ENCODE peak calls at places on chromosome 11, in eight cellular contexts. One of them, this sample, is unnamed.

GRCh38 chr11:100789500-100789899 is 102.4 kb downstream of the ARHGAP42 start:
- DNase-seq in HCT116: no peak
- DNase-seq in pancreas: no peak
- DNase-seq in IMR-90: peak; percentile 11
- DNase-seq in mammary epithelial cell: no peak
- DNase-seq in CD8-positive, alpha-beta T cell: no peak
- DNase-seq in stomach: no peak
- DNase-seq in heart right ventricle: peak; percentile 25
- DNase-seq in this sample: no peak

GRCh38 chr11:66866420-66867010 is 9.7 kb downstream of the LRFN4 start:
- DNase-seq in HCT116: no peak
- DNase-seq in pancreas: no peak
- DNase-seq in IMR-90: no peak
- DNase-seq in mammary epithelial cell: no peak
- DNase-seq in CD8-positive, alpha-beta T cell: no peak
- DNase-seq in stomach: no peak
- DNase-seq in heart right ventricle: no peak
- DNase-seq in this sample: no peak

GRCh38 chr11:124724854-124725718 is 14.7 kb upstream of the NRGN start:
- DNase-seq in HCT116: no peak
- DNase-seq in pancreas: no peak
- DNase-seq in IMR-90: no peak
- DNase-seq in mammary epithelial cell: no peak
- DNase-seq in CD8-positive, alpha-beta T cell: no peak
- DNase-seq in stomach: no peak
- DNase-seq in heart right ventricle: peak; percentile 33
- DNase-seq in this sample: peak; percentile 55

GRCh38 chr11:113272927-113273615 is 41.3 kb upstream of the TTC12 start:
- DNase-seq in HCT116: no peak
- DNase-seq in pancreas: peak; percentile 69
- DNase-seq in IMR-90: no peak
- DNase-seq in mammary epithelial cell: no peak
- DNase-seq in CD8-positive, alpha-beta T cell: no peak
- DNase-seq in stomach: no peak
- DNase-seq in heart right ventricle: no peak
- DNase-seq in this sample: no peak

GRCh38 chr11:86247608-86248007 is 3.1 kb downstream of the EED start:
- DNase-seq in HCT116: no peak
- DNase-seq in pancreas: no peak
- DNase-seq in IMR-90: no peak
- DNase-seq in mammary epithelial cell: peak; percentile 41
- DNase-seq in CD8-positive, alpha-beta T cell: no peak
- DNase-seq in stomach: no peak
- DNase-seq in heart right ventricle: no peak
- DNase-seq in this sample: no peak

GRCh38 chr11:46298699-46299424 is 21.4 kb downstream of the CREB3L1 start:
- DNase-seq in HCT116: no peak
- DNase-seq in pancreas: no peak
- DNase-seq in IMR-90: peak; percentile 93
- DNase-seq in mammary epithelial cell: peak; percentile 68
- DNase-seq in CD8-positive, alpha-beta T cell: no peak
- DNase-seq in stomach: no peak
- DNase-seq in heart right ventricle: no peak
- DNase-seq in this sample: no peak

GRCh38 chr11:19071255-19071654 is 10.7 kb upstream of the MRGPRX2 start:
- DNase-seq in HCT116: peak; percentile 77
- DNase-seq in pancreas: peak; percentile 76
- DNase-seq in IMR-90: peak; percentile 82
- DNase-seq in mammary epithelial cell: peak; percentile 77
- DNase-seq in CD8-positive, alpha-beta T cell: peak; percentile 50
- DNase-seq in stomach: peak; percentile 72
- DNase-seq in heart right ventricle: peak; percentile 59
- DNase-seq in this sample: peak; percentile 78

GRCh38 chr11:32891657-32892354 is 805 bp upstream of the QSER1 start:
- DNase-seq in HCT116: no peak
- DNase-seq in pancreas: no peak
- DNase-seq in IMR-90: no peak
- DNase-seq in mammary epithelial cell: peak; percentile 28
- DNase-seq in CD8-positive, alpha-beta T cell: no peak
- DNase-seq in stomach: no peak
- DNase-seq in heart right ventricle: no peak
- DNase-seq in this sample: no peak

GRCh38 chr11:44718057-44718456 is 8.7 kb upstream of the TSPAN18 start:
- DNase-seq in HCT116: no peak
- DNase-seq in pancreas: no peak
- DNase-seq in IMR-90: no peak
- DNase-seq in mammary epithelial cell: no peak
- DNase-seq in CD8-positive, alpha-beta T cell: no peak
- DNase-seq in stomach: no peak
- DNase-seq in heart right ventricle: no peak
- DNase-seq in this sample: no peak

GRCh38 chr11:69826773-69827172 is 7.6 kb upstream of the FGF3 start:
- DNase-seq in HCT116: no peak
- DNase-seq in pancreas: no peak
- DNase-seq in IMR-90: no peak
- DNase-seq in mammary epithelial cell: no peak
- DNase-seq in CD8-positive, alpha-beta T cell: no peak
- DNase-seq in stomach: no peak
- DNase-seq in heart right ventricle: no peak
- DNase-seq in this sample: no peak

GRCh38 chr11:86292912-86293606 is 9.0 kb upstream of the HIKESHI start:
- DNase-seq in HCT116: no peak
- DNase-seq in pancreas: no peak
- DNase-seq in IMR-90: no peak
- DNase-seq in mammary epithelial cell: no peak
- DNase-seq in CD8-positive, alpha-beta T cell: no peak
- DNase-seq in stomach: no peak
- DNase-seq in heart right ventricle: no peak
- DNase-seq in this sample: no peak

GRCh38 chr11:790721-791564 is 1.1 kb upstream of the CEND1 start:
- DNase-seq in HCT116: no peak
- DNase-seq in pancreas: peak; percentile 79
- DNase-seq in IMR-90: no peak
- DNase-seq in mammary epithelial cell: no peak
- DNase-seq in CD8-positive, alpha-beta T cell: no peak
- DNase-seq in stomach: no peak
- DNase-seq in heart right ventricle: peak; percentile 13
- DNase-seq in this sample: no peak

GRCh38 chr11:10885703-10886363 is 28.0 kb upstream of the ZBED5 start:
- DNase-seq in HCT116: no peak
- DNase-seq in pancreas: no peak
- DNase-seq in IMR-90: peak; percentile 90
- DNase-seq in mammary epithelial cell: no peak
- DNase-seq in CD8-positive, alpha-beta T cell: no peak
- DNase-seq in stomach: no peak
- DNase-seq in heart right ventricle: no peak
- DNase-seq in this sample: no peak

GRCh38 chr11:73598719-73599379 is 937 bp upstream of the FAM168A start:
- DNase-seq in HCT116: no peak
- DNase-seq in pancreas: no peak
- DNase-seq in IMR-90: no peak
- DNase-seq in mammary epithelial cell: no peak
- DNase-seq in CD8-positive, alpha-beta T cell: no peak
- DNase-seq in stomach: no peak
- DNase-seq in heart right ventricle: no peak
- DNase-seq in this sample: no peak

DNA sequence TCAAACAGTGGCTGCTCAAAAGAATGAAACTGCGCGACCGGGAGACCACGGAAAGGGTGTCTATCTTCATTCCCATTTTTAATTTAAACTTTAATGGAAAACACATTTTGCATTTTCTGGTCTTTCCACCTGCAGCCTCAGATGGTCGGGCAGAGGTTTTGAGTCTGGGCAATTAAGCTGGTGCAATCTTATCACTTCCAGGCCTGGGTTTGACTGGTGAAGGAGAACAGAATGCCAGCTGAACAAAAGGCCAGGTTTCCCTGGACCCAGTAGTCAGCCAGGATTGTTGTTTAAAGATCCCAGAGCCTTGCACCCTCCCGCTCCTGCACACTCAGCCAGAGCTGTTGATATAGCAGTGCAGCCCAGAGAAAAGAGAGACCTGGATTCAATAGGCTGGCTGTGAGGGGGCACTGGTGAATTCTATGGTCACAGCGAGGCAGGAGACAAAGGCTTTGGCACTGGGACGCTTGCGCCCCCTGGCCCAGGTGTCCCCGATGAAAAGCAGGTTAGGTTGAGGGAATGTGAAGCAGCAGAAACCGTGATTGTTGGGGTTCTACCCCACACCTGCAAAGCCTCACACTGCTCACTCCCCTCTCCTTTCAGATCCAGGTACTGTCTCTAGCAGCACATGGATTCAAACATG is 83.6 kb downstream of the FLI1 start:
- DNase-seq in HCT116: no peak
- DNase-seq in pancreas: no peak
- DNase-seq in IMR-90: no peak
- DNase-seq in mammary epithelial cell: no peak
- DNase-seq in CD8-positive, alpha-beta T cell: no peak
- DNase-seq in stomach: no peak
- DNase-seq in heart right ventricle: no peak
- DNase-seq in this sample: no peak
- H3K4me3 ChIP-seq in HCT116: no peak overlapping the region
- H3K4me3 ChIP-seq in pancreas: no peak overlapping the region
- H3K4me3 ChIP-seq in IMR-90: no peak overlapping the region
- H3K4me3 ChIP-seq in mammary epithelial cell: no peak overlapping the region
- H3K4me3 ChIP-seq in CD8-positive, alpha-beta T cell: no peak overlapping the region
- H3K4me3 ChIP-seq in stomach: no peak overlapping the region
- H3K4me3 ChIP-seq in heart right ventricle: no peak overlapping the region
- H3K4me3 ChIP-seq in this sample: no peak overlapping the region

GRCh38 chr11:117606211-117606610 is 190.8 kb downstream of the DSCAML1 start:
- DNase-seq in HCT116: no peak
- DNase-seq in pancreas: no peak
- DNase-seq in IMR-90: no peak
- DNase-seq in mammary epithelial cell: no peak
- DNase-seq in CD8-positive, alpha-beta T cell: no peak
- DNase-seq in stomach: no peak
- DNase-seq in heart right ventricle: no peak
- DNase-seq in this sample: no peak
- TF ChIP-seq CTCF in HCT116: no peak
- TF ChIP-seq CTCF in pancreas: no peak
- TF ChIP-seq CTCF in IMR-90: no peak
- TF ChIP-seq CTCF in mammary epithelial cell: no peak
- TF ChIP-seq CTCF in CD8-positive, alpha-beta T cell: no peak
- TF ChIP-seq CTCF in stomach: no peak
- TF ChIP-seq CTCF in heart right ventricle: no peak
- TF ChIP-seq CTCF in this sample: no peak

GRCh38 chr11:1992111-1992510 is 5.5 kb downstream of the H19 start:
- DNase-seq in HCT116: no peak
- DNase-seq in pancreas: peak; percentile 35
- DNase-seq in IMR-90: no peak
- DNase-seq in mammary epithelial cell: no peak
- DNase-seq in CD8-positive, alpha-beta T cell: no peak
- DNase-seq in stomach: no peak
- DNase-seq in heart right ventricle: no peak
- DNase-seq in this sample: no peak

GRCh38 chr11:1987024-1987423 is 10.6 kb downstream of the H19 start:
- DNase-seq in HCT116: no peak
- DNase-seq in pancreas: no peak
- DNase-seq in IMR-90: no peak
- DNase-seq in mammary epithelial cell: no peak
- DNase-seq in CD8-positive, alpha-beta T cell: no peak
- DNase-seq in stomach: no peak
- DNase-seq in heart right ventricle: no peak
- DNase-seq in this sample: no peak

GRCh38 chr11:1990872-1991578 is 6.6 kb downstream of the H19 start:
- DNase-seq in HCT116: no peak
- DNase-seq in pancreas: no peak
- DNase-seq in IMR-90: no peak
- DNase-seq in mammary epithelial cell: no peak
- DNase-seq in CD8-positive, alpha-beta T cell: no peak
- DNase-seq in stomach: no peak
- DNase-seq in heart right ventricle: no peak
- DNase-seq in this sample: no peak

GRCh38 chr11:1988174-1988573 is 9.5 kb downstream of the H19 start:
- DNase-seq in HCT116: no peak
- DNase-seq in pancreas: no peak
- DNase-seq in IMR-90: no peak
- DNase-seq in mammary epithelial cell: no peak
- DNase-seq in CD8-positive, alpha-beta T cell: no peak
- DNase-seq in stomach: no peak
- DNase-seq in heart right ventricle: no peak
- DNase-seq in this sample: no peak

GRCh38 chr11:1988667-1989317 is 8.8 kb downstream of the H19 start:
- DNase-seq in HCT116: no peak
- DNase-seq in pancreas: peak; percentile 40
- DNase-seq in IMR-90: no peak
- DNase-seq in mammary epithelial cell: no peak
- DNase-seq in CD8-positive, alpha-beta T cell: no peak
- DNase-seq in stomach: no peak
- DNase-seq in heart right ventricle: peak; percentile 21
- DNase-seq in this sample: no peak
- H3K4me1 ChIP-seq in HCT116: no peaks in the 10 kb centered on the region
- H3K4me1 ChIP-seq in pancreas: no peaks in the 10 kb centered on the region
- H3K4me1 ChIP-seq in IMR-90: no peaks in the 10 kb centered on the region
- H3K4me1 ChIP-seq in mammary epithelial cell: no peaks in the 10 kb centered on the region
- H3K4me1 ChIP-seq in CD8-positive, alpha-beta T cell: no peaks in the 10 kb centered on the region
- H3K4me1 ChIP-seq in stomach: no peaks in the 10 kb centered on the region
- H3K4me1 ChIP-seq in heart right ventricle: no peaks in the 10 kb centered on the region
- H3K4me1 ChIP-seq in this sample: no peaks in the 10 kb centered on the region

GRCh38 chr11:119207300-119207570 is 1.1 kb downstream of the CBL start:
- DNase-seq in HCT116: no peak
- DNase-seq in pancreas: no peak
- DNase-seq in IMR-90: no peak
- DNase-seq in mammary epithelial cell: peak; percentile 17
- DNase-seq in CD8-positive, alpha-beta T cell: no peak
- DNase-seq in stomach: no peak
- DNase-seq in heart right ventricle: no peak
- DNase-seq in this sample: no peak

GRCh38 chr11:119205574-119206511 is at the start of gene CBL:
- DNase-seq in HCT116: peak; percentile 78
- DNase-seq in pancreas: peak; percentile 96
- DNase-seq in IMR-90: peak; percentile 84
- DNase-seq in mammary epithelial cell: peak; percentile 85
- DNase-seq in CD8-positive, alpha-beta T cell: peak; percentile 98
- DNase-seq in stomach: peak; percentile 98
- DNase-seq in heart right ventricle: peak; percentile 97
- DNase-seq in this sample: peak; percentile 96

GRCh38 chr11:119206512-119207299 is 567 bp downstream of the CBL start:
- DNase-seq in HCT116: no peak
- DNase-seq in pancreas: no peak
- DNase-seq in IMR-90: no peak
- DNase-seq in mammary epithelial cell: no peak
- DNase-seq in CD8-positive, alpha-beta T cell: peak; percentile 52
- DNase-seq in stomach: no peak
- DNase-seq in heart right ventricle: peak; percentile 64
- DNase-seq in this sample: no peak

GRCh38 chr11:119209186-119209585 is 3.0 kb downstream of the CBL start:
- DNase-seq in HCT116: no peak
- DNase-seq in pancreas: no peak
- DNase-seq in IMR-90: no peak
- DNase-seq in mammary epithelial cell: no peak
- DNase-seq in CD8-positive, alpha-beta T cell: no peak
- DNase-seq in stomach: no peak
- DNase-seq in heart right ventricle: no peak
- DNase-seq in this sample: no peak

DNA sequence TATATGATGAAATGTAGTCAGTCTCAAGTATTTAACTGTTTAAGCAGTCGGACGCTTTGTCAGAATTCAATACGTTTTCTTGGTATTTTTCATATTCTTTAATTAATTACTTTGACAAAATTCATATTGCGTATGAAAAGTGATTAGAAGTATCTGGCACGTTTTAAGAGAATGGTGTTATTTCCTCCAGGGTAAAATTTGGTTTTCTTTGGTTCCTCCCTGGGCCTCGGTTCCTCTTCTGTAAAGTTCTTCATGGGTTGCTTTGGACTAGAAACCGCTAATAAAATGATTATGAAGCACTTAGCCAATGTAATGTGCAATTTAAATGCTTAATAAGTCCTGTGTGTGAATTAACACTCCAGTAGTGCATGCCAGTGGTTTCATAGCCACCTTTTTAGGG is 1.5 kb downstream of the CBL start:
- DNase-seq in HCT116: no peak
- DNase-seq in pancreas: no peak
- DNase-seq in IMR-90: no peak
- DNase-seq in mammary epithelial cell: no peak
- DNase-seq in CD8-positive, alpha-beta T cell: no peak
- DNase-seq in stomach: no peak
- DNase-seq in heart right ventricle: no peak
- DNase-seq in this sample: no peak
- H3K4me3 ChIP-seq in HCT116: peak overlapping the region; percentile 96
- H3K4me3 ChIP-seq in pancreas: no peak overlapping the region
- H3K4me3 ChIP-seq in IMR-90: peak overlapping the region; percentile 100
- H3K4me3 ChIP-seq in mammary epithelial cell: peak overlapping the region; percentile 96
- H3K4me3 ChIP-seq in CD8-positive, alpha-beta T cell: peak overlapping the region; percentile 62
- H3K4me3 ChIP-seq in stomach: peak overlapping the region; percentile 94
- H3K4me3 ChIP-seq in heart right ventricle: peak overlapping the region; percentile 85
- H3K4me3 ChIP-seq in this sample: peak overlapping the region; percentile 78

This sample was measured in Peyer's patch.